ENCODE peak calls at places on chromosomes 1 and 21, in six cellular contexts. W is GM23248, Q is HepG2, B is mesendoderm, D is PC-9, R is neural progenitor cell. N is an unnamed sample. For H3K79me2 and H3K4me1, the result is how much of the 10 kb centered on the place peaks cover.

GRCh38 chr1:44616991-44617702 is 57.1 kb downstream of the TMEM53 start:
- DNase-seq in B (peak), D (no peak), Q (no peak), R (peak), W (peak), N (peak)

GRCh38 chr1:240178366-240178765 is 86.7 kb downstream of the FMN2 start:
- DNase-seq in Q (no peak), D (no peak), B (no peak), W (peak), R (no peak), N (no peak)

GRCh38 chr1:209266590-209267172 is 316.8 kb upstream of the CAMK1G start:
- DNase-seq in Q (no peak), R (no peak), W (peak), B (no peak), D (peak), N (peak)

GRCh38 chr1:10788592-10789006 is 7.8 kb downstream of the CASZ1 start:
- DNase-seq in R (peak), D (no peak), Q (peak), B (peak), W (no peak), N (peak)

GRCh38 chr1:192869308-192869940 is 60.6 kb downstream of the RGS2 start:
- DNase-seq in Q (no peak), D (no peak), B (no peak), R (no peak), W (no peak), N (no peak)

GRCh38 chr1:1371354-1371740 is 3.7 kb downstream of the AURKAIP1 start:
- DNase-seq in W (peak), R (no peak), D (no peak), B (no peak), Q (no peak), N (no peak)

GRCh38 chr1:37699147-37699546 is 6.8 kb downstream of the CDCA8 start:
- DNase-seq in B (no peak), D (no peak), W (no peak), Q (no peak), R (no peak), N (no peak)

GRCh38 chr1:84375965-84376910 is 22.0 kb upstream of the DNASE2B start:
- DNase-seq in D (no peak), Q (no peak), W (peak), B (no peak), R (no peak), N (peak)

GRCh38 chr1:2152914-2153313 is 41.7 kb downstream of the FAAP20 start:
- DNase-seq in B (no peak), D (no peak), R (no peak), Q (no peak), W (no peak), N (no peak)

GRCh38 chr1:243848165-243849088 is 1.6 kb downstream of the AKT3 start:
- DNase-seq in R (no peak), W (peak), B (no peak), Q (no peak), D (no peak), N (no peak)

GRCh38 chr1:38258085-38258484 is 211.5 kb upstream of the POU3F1 start:
- DNase-seq in R (no peak), B (no peak), W (no peak), Q (no peak), D (no peak), N (no peak)

GRCh38 chr1:150887018-150887417 is at the start of gene CTXND2:
- DNase-seq in B (peak), Q (no peak), R (no peak), D (no peak), W (peak), N (peak)

GRCh38 chr21:33824156-33824941 is 91.3 kb downstream of the ATP5PO start:
- DNase-seq in W (no peak), Q (no peak), B (no peak), D (no peak), R (no peak), N (peak)

GRCh38 chr1:47229031-47229831 is 2.8 kb downstream of the TAL1 start:
- DNase-seq in D (no peak), R (peak), W (no peak), Q (no peak), B (no peak), N (no peak)

GRCh38 chr1:109634771-109635750 is 15.4 kb downstream of the AMPD2 start:
- DNase-seq in W (no peak), B (no peak), D (no peak), Q (no peak), R (no peak), N (no peak)

GRCh38 chr1:116390195-116390594 is 17.2 kb downstream of the ATP1A1 start:
- DNase-seq in B (no peak), Q (no peak), W (no peak), R (no peak), D (no peak), N (no peak)

GRCh38 chr1:55347786-55348185 is 132.6 kb upstream of the USP24 start:
- DNase-seq in B (no peak), D (no peak), Q (no peak), W (no peak), R (no peak), N (no peak)

GRCh38 chr1:8681317-8681650 is 136.2 kb downstream of the RERE start:
- DNase-seq in W (no peak), R (no peak), B (no peak), D (no peak), Q (peak), N (no peak)

GRCh38 chr1:154326546-154327465 is 1.5 kb downstream of the ATP8B2 start:
- DNase-seq in D (no peak), B (no peak), R (no peak), Q (no peak), W (peak), N (peak)

GRCh38 chr1:154824356-154825069 is 45.6 kb downstream of the KCNN3 start:
- DNase-seq in Q (no peak), W (no peak), D (no peak), B (no peak), R (no peak), N (no peak)

GRCh38 chr21:43907751-43908150 is 42.7 kb downstream of the AGPAT3 start:
- DNase-seq in Q (no peak), D (no peak), R (no peak), W (no peak), B (no peak), N (no peak)

GRCh38 chr1:149888999-149889289 is 10.4 kb upstream of the BOLA1 start:
- DNase-seq in B (no peak), Q (no peak), R (peak), W (peak), D (peak), N (no peak)

GRCh38 chr1:16478091-16478490 is 36.0 kb downstream of the RNU1-1 start:
- DNase-seq in Q (no peak), R (no peak), D (no peak), W (no peak), B (no peak), N (no peak)

GRCh38 chr1:40067023-40067422 is 26.5 kb downstream of the CAP1 start:
- DNase-seq in R (no peak), B (no peak), W (peak), Q (no peak), D (no peak), N (peak)

GRCh38 chr1:218778731-218779130 is 394.9 kb upstream of the LYPLAL1 start:
- DNase-seq in B (no peak), R (no peak), W (no peak), Q (no peak), D (no peak), N (no peak)

GRCh38 chr21:20739421-20739820 is 258.8 kb upstream of the NCAM2 start:
- DNase-seq in D (no peak), Q (no peak), R (peak), W (no peak), B (peak), N (no peak)

GRCh38 chr1:53321776-53322602 is 5.9 kb downstream of the LRP8 start:
- DNase-seq in R (no peak), Q (no peak), D (no peak), W (no peak), B (peak), N (no peak)
- H3K79me2 ChIP-seq in R (half or more), Q (under half), D (under half), W (under half), B (half or more), N (under half)

DNA sequence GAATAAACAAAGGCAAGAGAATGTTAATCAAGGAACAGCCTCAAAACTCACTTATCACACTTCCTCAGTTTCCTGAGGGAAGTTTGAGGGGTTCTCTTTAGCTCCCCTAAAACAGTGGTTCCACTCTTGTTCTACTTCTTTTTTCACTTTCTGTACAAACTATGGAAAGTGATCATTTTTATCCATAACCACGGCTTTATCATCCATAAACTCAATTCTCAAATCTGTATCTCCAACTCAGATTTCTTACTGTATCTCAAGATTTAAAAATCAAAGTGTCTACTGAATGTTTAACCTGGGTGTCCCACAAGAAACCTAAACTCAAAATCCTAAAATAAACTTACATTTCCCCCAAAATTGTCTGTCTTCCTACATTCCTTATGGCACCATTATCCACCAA is 3.9 kb downstream of the PFDN2 start:
- DNase-seq in R (no peak), W (no peak), B (no peak), D (no peak), Q (no peak), N (no peak)
- H3K4me2 ChIP-seq in R (no peak), W (no peak), B (no peak), D (peak), Q (no peak), N (no peak)

DNA sequence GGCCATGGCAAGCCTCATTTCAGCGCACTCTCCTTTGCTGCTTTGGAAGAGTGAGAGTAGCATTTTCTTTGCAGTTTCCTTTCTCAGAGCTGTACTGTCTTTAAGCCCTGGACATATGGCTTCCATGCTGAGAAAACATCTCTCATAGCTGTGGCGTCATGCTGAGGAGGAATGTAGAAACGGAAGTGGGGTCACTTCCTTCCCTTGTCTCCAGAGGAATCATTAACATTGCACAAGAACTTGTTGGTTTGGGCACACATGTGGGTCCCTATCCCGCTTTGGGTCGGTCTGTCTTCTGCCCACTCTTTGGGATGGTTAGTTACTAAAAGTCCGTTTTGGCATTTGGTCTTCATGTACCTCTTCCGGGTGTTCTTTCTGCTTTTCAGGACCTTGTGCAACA is 5.6 kb downstream of the MFN2 start:
- DNase-seq in D (no peak), Q (no peak), R (no peak), W (peak), B (no peak), N (no peak)
- H3K4me1 ChIP-seq in D (under half), Q (half or more), R (under half), W (under half), B (under half), N (under half)

GRCh38 chr21:46379105-46379504 is 55.1 kb downstream of the PCNT start:
- DNase-seq in W (no peak), B (no peak), R (no peak), Q (no peak), D (no peak), N (no peak)
- H3K79me2 ChIP-seq in W (half or more), B (under half), R (half or more), Q (under half), D (under half), N (under half)

DNA sequence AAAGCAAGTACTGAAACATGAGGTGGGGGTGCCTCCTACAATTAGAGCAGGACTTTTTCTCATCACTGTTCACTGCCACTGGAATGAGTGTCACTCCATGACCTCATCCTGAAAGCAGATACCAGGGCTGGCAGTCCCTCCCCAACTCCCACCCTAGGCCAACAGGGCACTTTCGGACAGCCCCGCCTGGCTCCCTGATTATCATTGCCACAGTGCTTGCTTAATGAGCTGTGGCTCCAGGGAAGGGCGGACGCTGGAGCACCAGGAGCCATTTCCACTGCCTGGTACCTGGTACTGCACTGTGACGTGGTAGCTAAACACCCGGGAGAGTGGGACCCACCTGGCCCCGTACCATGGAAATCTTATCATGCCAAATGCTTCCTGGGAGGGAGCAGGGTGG is 22.3 kb downstream of the SLC9A1 start:
- DNase-seq in B (no peak), R (no peak), D (no peak), W (no peak), Q (no peak), N (no peak)
- H3K4me2 ChIP-seq in B (no peak), R (no peak), D (no peak), W (no peak), Q (no peak), N (no peak)

N was measured in fibroblast of lung.